ENCODE peak calls at places on chromosomes 12 and 14, in eight cellular contexts. S is fibroblast of mammary gland, P is adipocyte, H is astrocyte of the cerebellum, X is heart right ventricle, T is GM23248, M is kidney, W is endodermal cell. G is an unnamed sample.

GRCh38 chr14:58737511-58737910 is 99.7 kb downstream of the DACT1 start:
- DNase-seq in S (no peak), P (no peak), H (no peak), X (no peak), T (peak), M (no peak), W (no peak), G (no peak)

GRCh38 chr12:12555656-12556055 is 7.0 kb downstream of the DUSP16 start:
- DNase-seq in S (no peak), P (no peak), H (no peak), X (no peak), T (no peak), M (no peak), W (no peak), G (no peak)

GRCh38 chr12:122023339-122024131 is 1.9 kb downstream of the BCL7A start:
- DNase-seq in S (peak), P (peak), H (peak), X (peak), T (peak), M (peak), W (peak), G (no peak)

GRCh38 chr14:50388256-50388931 is 8.3 kb downstream of the CDKL1 start:
- DNase-seq in S (no peak), P (no peak), H (no peak), X (no peak), T (no peak), M (no peak), W (peak), G (no peak)

GRCh38 chr12:27571463-27571862 is 47.5 kb downstream of the PPFIBP1 start:
- DNase-seq in S (peak), P (peak), H (peak), X (no peak), T (peak), M (no peak), W (no peak), G (peak)

GRCh38 chr12:115749485-115749884 is 528.0 kb downstream of the MED13L start:
- DNase-seq in S (no peak), P (no peak), H (no peak), X (no peak), T (no peak), M (no peak), W (no peak), G (no peak)

GRCh38 chr12:108805136-108805535 is 52.2 kb downstream of the SSH1 start:
- DNase-seq in S (peak), P (peak), H (no peak), X (no peak), T (peak), M (no peak), W (no peak), G (no peak)

GRCh38 chr14:39673141-39674133 is 241.2 kb upstream of the FBXO33 start:
- DNase-seq in S (peak), P (peak), H (peak), X (no peak), T (peak), M (no peak), W (peak), G (peak)

GRCh38 chr12:3042394-3042793 is 34.8 kb upstream of the TSPAN9 start:
- DNase-seq in S (no peak), P (no peak), H (no peak), X (peak), T (no peak), M (no peak), W (no peak), G (no peak)

GRCh38 chr12:111038075-111038474 is 117.7 kb upstream of the MYL2 start:
- DNase-seq in S (no peak), P (no peak), H (no peak), X (no peak), T (no peak), M (peak), W (no peak), G (no peak)

GRCh38 chr12:6824962-6825381 is 3.2 kb upstream of the P3H3 start:
- DNase-seq in S (peak), P (peak), H (no peak), X (no peak), T (peak), M (no peak), W (no peak), G (no peak)

GRCh38 chr12:55932546-55932919 is 1.6 kb downstream of the DGKA start:
- DNase-seq in S (peak), P (peak), H (no peak), X (peak), T (peak), M (no peak), W (peak), G (no peak)

GRCh38 chr12:122946690-122947271 is 19.5 kb downstream of the ABCB9 start:
- DNase-seq in S (peak), P (peak), H (peak), X (peak), T (peak), M (peak), W (no peak), G (peak)

GRCh38 chr14:68143341-68143807 is 323.8 kb downstream of the RAD51B start:
- DNase-seq in S (peak), P (peak), H (peak), X (peak), T (peak), M (peak), W (no peak), G (no peak)

GRCh38 chr12:153080-153746 is 60.7 kb downstream of the SLC6A12 start:
- DNase-seq in S (peak), P (peak), H (no peak), X (peak), T (peak), M (peak), W (peak), G (no peak)

GRCh38 chr14:64766430-64767151 is 62.4 kb downstream of the PLEKHG3 start:
- DNase-seq in S (no peak), P (no peak), H (no peak), X (no peak), T (no peak), M (no peak), W (peak), G (no peak)

GRCh38 chr14:81275995-81276698 is 55.4 kb upstream of the GTF2A1 start:
- DNase-seq in S (no peak), P (no peak), H (no peak), X (no peak), T (no peak), M (no peak), W (no peak), G (no peak)

GRCh38 chr14:72771561-72771960 is 122.3 kb downstream of the DPF3 start:
- DNase-seq in S (no peak), P (no peak), H (no peak), X (no peak), T (no peak), M (no peak), W (peak), G (no peak)

GRCh38 chr12:47591795-47592194 is 114.0 kb downstream of the RPAP3 start:
- DNase-seq in S (no peak), P (peak), H (no peak), X (no peak), T (peak), M (no peak), W (no peak), G (no peak)

GRCh38 chr14:95472819-95473251 is 43.6 kb downstream of the SYNE3 start:
- DNase-seq in S (no peak), P (peak), H (no peak), X (no peak), T (peak), M (peak), W (no peak), G (no peak)

GRCh38 chr14:105889666-105890473 is 363.5 kb downstream of the TMEM121 start:
- DNase-seq in S (no peak), P (no peak), H (no peak), X (no peak), T (no peak), M (peak), W (peak), G (no peak)

GRCh38 chr14:55123101-55123500 is 6.0 kb upstream of the LGALS3 start:
- DNase-seq in S (peak), P (peak), H (peak), X (no peak), T (peak), M (no peak), W (no peak), G (peak)

GRCh38 chr12:121933522-121934317 is 15.3 kb downstream of the CFAP251 start:
- DNase-seq in S (no peak), P (no peak), H (no peak), X (no peak), T (no peak), M (no peak), W (peak), G (no peak)

GRCh38 chr12:4006743-4007142 is 133.5 kb upstream of the PARP11 start:
- DNase-seq in S (no peak), P (no peak), H (no peak), X (no peak), T (no peak), M (no peak), W (peak), G (no peak)

GRCh38 chr12:103908877-103909276 is 21.3 kb upstream of the HSP90B1 start:
- DNase-seq in S (no peak), P (peak), H (no peak), X (no peak), T (peak), M (no peak), W (no peak), G (no peak)

GRCh38 chr14:80434574-80435321 is 223.4 kb upstream of the DIO2 start:
- DNase-seq in S (peak), P (no peak), H (no peak), X (no peak), T (peak), M (no peak), W (peak), G (no peak)

GRCh38 chr12:69435644-69436043 is 34.5 kb upstream of the FRS2 start:
- DNase-seq in S (peak), P (no peak), H (peak), X (no peak), T (peak), M (no peak), W (no peak), G (no peak)

GRCh38 chr12:120093336-120093591 is 23.3 kb downstream of the RAB35 start:
- DNase-seq in S (no peak), P (no peak), H (no peak), X (no peak), T (no peak), M (no peak), W (no peak), G (no peak)

GRCh38 chr12:27975222-27976136 is 2.9 kb upstream of the PTHLH start:
- DNase-seq in S (peak), P (peak), H (no peak), X (peak), T (peak), M (peak), W (peak), G (no peak)

GRCh38 chr14:59777006-59777579 is 93.5 kb downstream of the RTN1 start:
- DNase-seq in S (no peak), P (no peak), H (no peak), X (no peak), T (no peak), M (no peak), W (no peak), G (no peak)

GRCh38 chr14:51014086-51014485 is 69.8 kb upstream of the PYGL start:
- DNase-seq in S (peak), P (peak), H (peak), X (peak), T (peak), M (no peak), W (no peak), G (no peak)

GRCh38 chr14:52313493-52313881 is 625 bp upstream of the PTGER2 start:
- DNase-seq in S (peak), P (no peak), H (no peak), X (no peak), T (peak), M (no peak), W (no peak), G (no peak)
- H3K4me3 ChIP-seq in S (peak), P (peak), H (peak), X (peak), T (peak), M (peak), W (peak), G (peak)

DNA sequence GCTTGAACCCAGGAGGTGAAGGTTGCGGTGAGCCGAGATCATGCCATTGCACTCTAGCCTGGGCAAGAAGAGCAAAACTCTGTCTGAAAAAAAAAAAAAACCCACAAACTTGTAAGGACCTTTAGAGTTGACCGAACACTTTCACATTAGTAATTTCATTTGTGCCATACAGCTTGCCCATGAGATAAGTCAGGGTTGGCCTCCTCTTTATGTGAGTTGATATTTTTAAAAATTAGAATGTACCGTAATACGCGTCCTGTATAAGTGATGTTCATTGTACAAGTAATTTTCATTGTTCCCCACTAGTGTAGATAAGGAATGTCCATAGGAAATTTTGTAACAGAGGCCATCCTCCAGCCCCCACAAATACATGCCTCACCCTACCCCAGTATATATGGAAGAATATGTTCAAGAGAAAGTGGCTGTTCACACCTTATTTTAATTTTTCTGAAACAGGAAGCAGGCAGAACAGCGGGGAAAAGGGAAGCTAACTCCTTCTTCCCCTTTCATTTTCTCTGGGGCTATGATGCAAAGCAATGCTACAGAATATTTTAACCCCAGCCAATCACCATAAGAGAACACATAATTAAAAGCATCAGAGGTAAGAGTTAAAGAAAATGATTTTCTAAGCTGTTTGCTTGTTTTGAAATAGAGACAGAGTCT is 31.9 kb upstream of the HIF1A start:
- DNase-seq in S (no peak), P (peak), H (no peak), X (no peak), T (no peak), M (no peak), W (no peak), G (no peak)
- H3K4me3 ChIP-seq in S (no peak), P (no peak), H (no peak), X (no peak), T (no peak), M (no peak), W (no peak), G (no peak)

GRCh38 chr14:61322011-61322798 is 826 bp downstream of the PRKCH start:
- DNase-seq in S (no peak), P (no peak), H (no peak), X (peak), T (no peak), M (peak), W (peak), G (no peak)
- H3K4me3 ChIP-seq in S (no peak), P (peak), H (peak), X (peak), T (peak), M (peak), W (peak), G (peak)

GRCh38 chr12:54000774-54001114 is 783 bp downstream of the HOXC9 start:
- DNase-seq in S (no peak), P (no peak), H (no peak), X (no peak), T (no peak), M (no peak), W (no peak), G (no peak)
- H3K4me3 ChIP-seq in S (peak), P (peak), H (no peak), X (no peak), T (peak), M (peak), W (no peak), G (peak)

GRCh38 chr12:57735198-57735855 is 3.2 kb downstream of the AGAP2 start:
- DNase-seq in S (no peak), P (no peak), H (no peak), X (no peak), T (peak), M (no peak), W (no peak), G (no peak)

GRCh38 chr12:57734586-57734985 is 4.0 kb downstream of the AGAP2 start:
- DNase-seq in S (no peak), P (no peak), H (no peak), X (no peak), T (no peak), M (no peak), W (no peak), G (no peak)

GRCh38 chr12:57737467-57738141 is 938 bp downstream of the AGAP2 start:
- DNase-seq in S (no peak), P (peak), H (no peak), X (no peak), T (peak), M (no peak), W (peak), G (no peak)

GRCh38 chr12:57736743-57737466 is 1.6 kb downstream of the AGAP2 start:
- DNase-seq in S (no peak), P (no peak), H (no peak), X (no peak), T (peak), M (no peak), W (peak), G (no peak)

GRCh38 chr12:57735952-57736742 is 2.4 kb downstream of the AGAP2 start:
- DNase-seq in S (peak), P (peak), H (no peak), X (peak), T (peak), M (no peak), W (peak), G (no peak)
- H3K4me3 ChIP-seq in S (peak), P (no peak), H (peak), X (peak), T (peak), M (no peak), W (peak), G (peak)

DNA sequence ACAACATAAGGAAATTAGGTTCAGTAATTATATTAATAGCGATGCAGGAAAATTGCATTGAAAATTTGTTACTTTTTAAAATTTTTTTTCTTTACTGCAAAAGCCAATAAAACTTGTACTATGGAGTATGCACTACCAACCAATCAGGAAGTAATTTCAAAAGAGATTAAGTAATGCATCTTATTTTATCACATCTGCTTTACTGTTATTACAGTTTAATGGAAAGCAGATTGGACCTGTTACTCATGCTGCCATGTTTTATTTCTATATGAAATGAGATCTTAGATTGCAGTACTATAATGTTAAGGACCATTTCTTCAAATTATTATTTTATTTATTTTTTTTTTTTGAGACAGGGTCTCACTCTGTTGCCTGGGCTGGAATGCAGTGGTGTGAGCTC is 1.7 kb upstream of the STRN3 start:
- DNase-seq in S (peak), P (no peak), H (no peak), X (no peak), T (peak), M (no peak), W (no peak), G (no peak)
- H3K4me3 ChIP-seq in S (peak), P (no peak), H (no peak), X (no peak), T (peak), M (peak), W (peak), G (no peak)

GRCh38 chr12:130164216-130164542 is 1.9 kb downstream of the FZD10 start:
- DNase-seq in S (no peak), P (no peak), H (no peak), X (no peak), T (no peak), M (no peak), W (no peak), G (no peak)
- H3K4me3 ChIP-seq in S (no peak), P (no peak), H (no peak), X (no peak), T (no peak), M (no peak), W (no peak), G (no peak)

GRCh38 chr14:44529026-44529425 is 21.9 kb upstream of the FSCB start:
- DNase-seq in S (no peak), P (no peak), H (no peak), X (no peak), T (no peak), M (no peak), W (no peak), G (no peak)
- H3K4me3 ChIP-seq in S (no peak), P (no peak), H (no peak), X (no peak), T (no peak), M (no peak), W (no peak), G (no peak)

DNA sequence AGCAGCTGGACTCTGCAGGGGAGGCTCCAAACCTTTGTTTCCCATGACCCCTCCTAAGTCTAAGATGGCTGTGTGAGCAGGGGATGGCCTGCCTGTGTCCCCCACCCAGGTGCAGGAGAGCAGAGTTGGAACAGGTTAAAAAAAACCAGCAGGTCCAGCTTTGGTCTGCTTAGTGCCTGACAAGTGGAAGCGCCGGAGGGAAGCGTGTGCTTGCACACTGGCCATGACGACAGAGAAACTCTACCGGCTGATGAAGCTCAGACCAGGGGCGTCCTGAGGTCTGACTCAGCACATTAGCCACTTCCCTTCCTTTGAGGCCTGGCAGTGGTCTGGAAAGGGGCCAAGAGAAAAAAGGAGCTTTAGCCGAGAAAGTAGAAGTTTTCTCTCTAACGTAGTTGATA is 280.1 kb downstream of the VRK1 start:
- DNase-seq in S (peak), P (peak), H (peak), X (peak), T (peak), M (no peak), W (no peak), G (no peak)
- H3K4me3 ChIP-seq in S (no peak), P (no peak), H (no peak), X (no peak), T (no peak), M (no peak), W (no peak), G (no peak)

DNA sequence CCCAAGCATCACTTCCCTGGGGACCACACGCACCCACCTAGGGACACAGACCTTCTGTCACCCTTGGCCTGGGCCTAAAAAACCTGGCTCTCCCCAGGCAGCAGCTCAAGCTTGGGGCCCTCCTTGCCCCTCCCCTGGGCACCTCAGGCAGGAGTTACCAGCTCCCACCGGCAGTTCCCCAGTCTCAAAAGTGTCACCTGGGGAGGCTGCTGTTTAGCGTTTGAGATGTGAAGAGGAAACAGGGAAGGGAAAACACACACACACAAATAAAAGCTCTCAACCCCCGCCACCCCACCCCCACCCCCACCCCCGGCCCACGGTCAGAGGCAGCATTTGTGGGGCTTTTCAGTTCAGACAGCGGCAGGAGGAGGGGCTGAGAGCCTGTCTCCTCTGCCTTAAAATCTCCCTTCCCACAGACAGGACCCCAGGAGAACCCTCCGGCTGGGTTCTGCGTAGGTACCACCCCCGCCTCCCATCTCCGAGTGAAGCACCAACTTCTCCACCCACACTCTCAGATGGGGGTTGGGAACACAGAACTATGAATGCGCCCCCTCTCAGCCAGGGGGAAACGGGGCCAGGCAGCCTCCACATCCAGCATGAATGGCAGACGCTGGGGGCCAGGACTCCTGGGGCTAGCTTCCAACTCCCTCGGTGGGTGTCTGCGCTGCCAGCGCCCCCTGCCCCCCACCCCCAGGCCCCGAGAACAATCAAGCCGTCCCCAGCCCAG is 3.0 kb downstream of the NCOR2 start:
- DNase-seq in S (no peak), P (no peak), H (no peak), X (no peak), T (peak), M (peak), W (peak), G (no peak)
- H3K4me3 ChIP-seq in S (no peak), P (no peak), H (peak), X (no peak), T (peak), M (no peak), W (peak), G (peak)

G was measured in AG04449.